ENCODE peak calls at places on chromosomes 12 and 14, in ten cellular contexts. I, E, D, H, P, N, F, X, J and W are unnamed samples.
A peak's percentile ranks its signal among the peaks of the same experiment; 100 is the strongest.

GRCh38 chr12:124543591-124544310 is 23.7 kb downstream of the NCOR2 start:
- DNase-seq in I (no peak), E (no peak), D (no peak), H (no peak), P (no peak), N (no peak), F (no peak), X (peak; percentile 46), J (no peak), W (no peak)

GRCh38 chr12:120264511-120265202 is 873 bp downstream of the PXN start:
- DNase-seq in I (peak; percentile 55), E (no peak), D (no peak), H (no peak), P (no peak), N (no peak), F (no peak), X (no peak), J (no peak), W (no peak)

GRCh38 chr14:70265422-70265821 is 76.7 kb upstream of the SLC8A3 start:
- DNase-seq in I (no peak), E (no peak), D (no peak), H (no peak), P (no peak), N (no peak), F (no peak), X (no peak), J (no peak), W (no peak)

GRCh38 chr12:90029317-90029716 is 320.7 kb upstream of the ATP2B1 start:
- DNase-seq in I (no peak), E (no peak), D (no peak), H (no peak), P (no peak), N (no peak), F (no peak), X (no peak), J (no peak), W (no peak)

GRCh38 chr14:61564623-61565091 is 130.7 kb upstream of the HIF1A start:
- DNase-seq in I (no peak), E (no peak), D (peak; percentile 84), H (peak; percentile 84), P (no peak), N (peak; percentile 92), F (no peak), X (no peak), J (no peak), W (peak; percentile 95)

GRCh38 chr14:76502638-76503037 is 126.7 kb downstream of the ESRRB start:
- DNase-seq in I (no peak), E (no peak), D (no peak), H (no peak), P (no peak), N (no peak), F (no peak), X (no peak), J (no peak), W (no peak)

GRCh38 chr14:68546839-68547238 is 246.0 kb downstream of the ZFP36L1 start:
- DNase-seq in I (no peak), E (no peak), D (peak; percentile 65), H (peak; percentile 25), P (no peak), N (peak; percentile 86), F (no peak), X (no peak), J (no peak), W (peak; percentile 83)

GRCh38 chr14:56580317-56580711 is 716 bp downstream of the TMEM260 start:
- DNase-seq in I (no peak), E (no peak), D (no peak), H (no peak), P (no peak), N (no peak), F (no peak), X (no peak), J (no peak), W (no peak)

GRCh38 chr14:57066463-57066862 is 202.2 kb downstream of the EXOC5 start:
- DNase-seq in I (no peak), E (no peak), D (no peak), H (no peak), P (no peak), N (no peak), F (no peak), X (no peak), J (no peak), W (no peak)

GRCh38 chr14:103740991-103741689 is 25.5 kb downstream of the ZFYVE21 start:
- DNase-seq in I (no peak), E (peak; percentile 49), D (peak; percentile 56), H (no peak), P (no peak), N (no peak), F (no peak), X (no peak), J (no peak), W (no peak)

GRCh38 chr12:100472325-100472724 is 1.3 kb upstream of the NR1H4 start:
- DNase-seq in I (no peak), E (no peak), D (no peak), H (no peak), P (no peak), N (no peak), F (no peak), X (no peak), J (no peak), W (no peak)

GRCh38 chr14:31950760-31951637 is 126.1 kb upstream of the ARHGAP5 start:
- DNase-seq in I (no peak), E (no peak), D (peak; percentile 79), H (peak; percentile 89), P (no peak), N (peak; percentile 40), F (no peak), X (no peak), J (no peak), W (no peak)

GRCh38 chr14:81390706-81391105 is 9.4 kb downstream of the STON2 start:
- DNase-seq in I (no peak), E (no peak), D (no peak), H (no peak), P (no peak), N (no peak), F (no peak), X (no peak), J (no peak), W (no peak)

GRCh38 chr12:84924956-84925355 is 12.4 kb upstream of the SLC6A15 start:
- DNase-seq in I (no peak), E (no peak), D (peak; percentile 26), H (peak; percentile 25), P (no peak), N (no peak), F (no peak), X (no peak), J (no peak), W (no peak)

GRCh38 chr14:75995372-75996041 is 9.9 kb downstream of the IFT43 start:
- DNase-seq in I (no peak), E (peak; percentile 96), D (peak; percentile 84), H (no peak), P (no peak), N (peak; percentile 48), F (no peak), X (no peak), J (no peak), W (peak; percentile 67)

GRCh38 chr14:95784137-95784536 is 70.2 kb upstream of the TCL1A start:
- DNase-seq in I (no peak), E (no peak), D (peak; percentile 29), H (no peak), P (no peak), N (peak; percentile 17), F (no peak), X (peak; percentile 45), J (no peak), W (no peak)

GRCh38 chr14:71597955-71598659 is 334.1 kb upstream of the RGS6 start:
- DNase-seq in I (no peak), E (no peak), D (no peak), H (no peak), P (no peak), N (no peak), F (no peak), X (peak; percentile 3), J (no peak), W (no peak)

GRCh38 chr12:95634622-95635621 is 83.6 kb upstream of the USP44 start:
- DNase-seq in I (peak; percentile 77), E (no peak), D (no peak), H (peak; percentile 80), P (no peak), N (no peak), F (no peak), X (no peak), J (no peak), W (no peak)

GRCh38 chr12:109927622-109928021 is 27.5 kb downstream of the TCHP start:
- DNase-seq in I (no peak), E (no peak), D (peak; percentile 78), H (peak; percentile 64), P (no peak), N (peak; percentile 23), F (no peak), X (peak; percentile 47), J (no peak), W (no peak)

GRCh38 chr12:65565601-65566560 is 258.4 kb upstream of the HMGA2 start:
- DNase-seq in I (no peak), E (no peak), D (peak; percentile 78), H (peak; percentile 17), P (peak; percentile 35), N (peak; percentile 96), F (no peak), X (no peak), J (no peak), W (peak; percentile 97)

GRCh38 chr14:59116984-59117415 is 71.5 kb upstream of the DAAM1 start:
- DNase-seq in I (no peak), E (no peak), D (no peak), H (no peak), P (no peak), N (peak; percentile 40), F (no peak), X (no peak), J (no peak), W (no peak)

GRCh38 chr14:64971890-64972785 is at the start of gene RAB15:
- DNase-seq in I (no peak), E (peak; percentile 72), D (peak; percentile 64), H (peak; percentile 39), P (no peak), N (no peak), F (no peak), X (peak; percentile 15), J (no peak), W (no peak)

GRCh38 chr14:31934767-31935266 is 142.3 kb upstream of the ARHGAP5 start:
- DNase-seq in I (no peak), E (no peak), D (peak; percentile 56), H (peak; percentile 87), P (no peak), N (peak; percentile 15), F (no peak), X (no peak), J (no peak), W (no peak)

GRCh38 chr12:88743946-88744685 is 163.8 kb upstream of the KITLG start:
- DNase-seq in I (no peak), E (no peak), D (no peak), H (no peak), P (no peak), N (peak; percentile 3), F (no peak), X (no peak), J (no peak), W (no peak)

GRCh38 chr12:47717443-47718193 is 7.7 kb downstream of the ENDOU start:
- DNase-seq in I (no peak), E (peak; percentile 94), D (peak; percentile 96), H (peak; percentile 83), P (peak; percentile 64), N (peak; percentile 82), F (peak; percentile 12), X (peak; percentile 82), J (no peak), W (no peak)

GRCh38 chr12:12033589-12034223 is 37.0 kb upstream of the BCL2L14 start:
- DNase-seq in I (no peak), E (no peak), D (no peak), H (no peak), P (no peak), N (no peak), F (no peak), X (no peak), J (no peak), W (no peak)

GRCh38 chr14:74459289-74459946 is 33.4 kb upstream of the SYNDIG1L start:
- DNase-seq in I (no peak), E (peak; percentile 64), D (peak; percentile 90), H (peak; percentile 48), P (no peak), N (peak; percentile 70), F (no peak), X (peak; percentile 35), J (no peak), W (no peak)

GRCh38 chr12:49543914-49544815 is 5.3 kb downstream of the KCNH3 start:
- DNase-seq in I (peak; percentile 25), E (no peak), D (no peak), H (no peak), P (no peak), N (no peak), F (no peak), X (no peak), J (no peak), W (no peak)